ENCODE peak calls at places on chromosomes 4 and X, in six cellular contexts. Z is HTR-8/SVneo, Y is midbrain, R is T follicular helper cell, K is Right ventricle myocardium inferior, M is NCI-H1417. C is an unnamed sample.

GRCh38 chr4:139367421-139368090 is 65.3 kb upstream of the NDUFC1 start:
- DNase-seq in Z (peak), Y (peak), R (no peak), K (no peak), M (no peak), C (no peak)

GRCh38 chrX:55907968-55908607 is 190.5 kb downstream of the RRAGB start:
- DNase-seq in Z (no peak), Y (no peak), R (peak), K (peak), M (no peak), C (peak)

GRCh38 chr4:92825785-92826184 is 522.0 kb downstream of the GRID2 start:
- DNase-seq in Z (no peak), Y (no peak), R (no peak), K (no peak), M (no peak), C (peak)

GRCh38 chr4:164977243-164978164 is at the start of gene TRIM61:
- DNase-seq in Z (no peak), Y (peak), R (peak), K (peak), M (no peak), C (peak)

GRCh38 chrX:52979993-52980392 is 21.7 kb upstream of the FAM156A start:
- DNase-seq in Z (no peak), Y (no peak), R (no peak), K (no peak), M (no peak), C (no peak)

GRCh38 chrX:70970482-70970999 is 39.6 kb upstream of the SLC7A3 start:
- DNase-seq in Z (peak), Y (peak), R (no peak), K (no peak), M (no peak), C (no peak)

GRCh38 chrX:87572911-87573310 is 55.3 kb downstream of the KLHL4 start:
- DNase-seq in Z (no peak), Y (no peak), R (no peak), K (no peak), M (no peak), C (no peak)

GRCh38 chr4:163590609-163591264 is 96.2 kb downstream of the TMA16 start:
- DNase-seq in Z (no peak), Y (no peak), R (no peak), K (no peak), M (no peak), C (no peak)

GRCh38 chr4:148770848-148771247 is 328.6 kb upstream of the NR3C2 start:
- DNase-seq in Z (no peak), Y (no peak), R (no peak), K (no peak), M (no peak), C (no peak)

GRCh38 chr4:112251044-112251632 is 19.6 kb downstream of the AP1AR start:
- DNase-seq in Z (no peak), Y (no peak), R (no peak), K (no peak), M (no peak), C (peak)

C was measured in Ammon's horn.